ENCODE peak calls at places on chromosomes 1 and 21, in ten cellular contexts. B, I, P, N, W, L, Y, F, E and D are unnamed samples.

GRCh38 chr1:116806245-116806644 is 52.0 kb downstream of the CD2 start:
- DNase-seq in P (peak), Y (no peak), L (no peak), F (no peak), E (no peak), B (no peak), W (no peak), N (no peak), I (no peak), D (no peak)

GRCh38 chr1:214552174-214552608 is 789 bp upstream of the PTPN14 start:
- DNase-seq in P (no peak), N (no peak), W (peak), E (peak), L (no peak), Y (peak), F (no peak), B (no peak), I (no peak), D (peak)

GRCh38 chr21:44297525-44298290 is 2.1 kb upstream of the PFKL start:
- DNase-seq in F (peak), B (peak), Y (peak), N (peak), L (peak), I (peak), E (peak), P (peak), W (peak), D (peak)

GRCh38 chr21:38643404-38644023 is 145.2 kb upstream of the ERG start:
- DNase-seq in E (no peak), L (no peak), P (no peak), F (no peak), I (no peak), N (no peak), W (no peak), Y (no peak), B (no peak), D (no peak)

GRCh38 chr1:75135829-75136142 is 1.6 kb downstream of the LHX8 start:
- DNase-seq in F (no peak), L (no peak), P (no peak), I (no peak), E (no peak), Y (peak), N (no peak), W (no peak), B (peak), D (no peak)

GRCh38 chr1:21873174-21873573 is 61.1 kb downstream of the LDLRAD2 start:
- DNase-seq in Y (no peak), N (no peak), B (no peak), F (no peak), P (no peak), W (no peak), I (no peak), E (no peak), L (no peak), D (no peak)

GRCh38 chr21:44933199-44933937 is 6.5 kb upstream of the SLX9 start:
- DNase-seq in Y (no peak), F (no peak), W (no peak), E (no peak), B (no peak), N (no peak), P (no peak), L (no peak), I (no peak), D (no peak)

GRCh38 chr1:167553136-167554027 is at the start of gene CREG1:
- DNase-seq in P (peak), W (peak), E (peak), F (peak), Y (peak), L (peak), N (peak), B (peak), I (peak), D (peak)

GRCh38 chr1:64327119-64327518 is 123.7 kb downstream of the UBE2U start:
- DNase-seq in Y (no peak), L (no peak), W (no peak), B (no peak), E (no peak), I (no peak), F (no peak), N (no peak), P (no peak), D (no peak)

GRCh38 chr1:8660455-8660854 is 157.0 kb downstream of the RERE start:
- DNase-seq in Y (peak), F (no peak), N (peak), P (no peak), B (no peak), I (no peak), E (no peak), W (peak), L (no peak), D (peak)

GRCh38 chr1:225746361-225747179 is 31.1 kb upstream of the SRP9 start:
- DNase-seq in N (no peak), L (peak), P (no peak), W (peak), E (peak), B (peak), Y (no peak), I (no peak), F (peak), D (peak)

GRCh38 chr1:77282866-77283539 is 1.2 kb downstream of the AK5 start:
- DNase-seq in F (no peak), Y (peak), P (no peak), N (no peak), E (peak), B (no peak), I (no peak), L (peak), W (no peak), D (no peak)